ENCODE peak calls at places on chromosomes 11 and 22, in four cellular contexts. W, S, I and V are unnamed samples.

GRCh38 chr11:122173587-122173986 is 57.6 kb upstream of the BLID start:
- DNase-seq in W (no peak), S (no peak), I (no peak), V (peak; percentile 39)

GRCh38 chr22:47778160-47778658 is 1015.8 kb downstream of the TBC1D22A start:
- DNase-seq in W (no peak), I (no peak), S (no peak), V (no peak)

GRCh38 chr22:49929553-49929979 is 11.1 kb downstream of the CRELD2 start:
- DNase-seq in S (no peak), W (peak; percentile 81), I (no peak), V (peak; percentile 21)

GRCh38 chr22:17121235-17122195 is at the start of gene TMEM121B:
- DNase-seq in S (peak; percentile 14), W (peak; percentile 98), I (peak; percentile 73), V (peak; percentile 31)

GRCh38 chr11:110128161-110128560 is 35.0 kb downstream of the ZC3H12C start:
- DNase-seq in I (no peak), W (peak; percentile 74), S (no peak), V (peak; percentile 63)

GRCh38 chr11:70233511-70233919 is 30.4 kb downstream of the FADD start:
- DNase-seq in S (peak; percentile 94), I (peak; percentile 68), W (no peak), V (peak; percentile 76)

GRCh38 chr11:122375687-122376399 is 259.8 kb upstream of the BLID start:
- DNase-seq in W (no peak), S (no peak), I (no peak), V (peak; percentile 34)

GRCh38 chr11:20561915-20562314 is 37.5 kb upstream of the SLC6A5 start:
- DNase-seq in S (no peak), W (no peak), I (no peak), V (no peak)

GRCh38 chr11:76698321-76699043 is 27.9 kb upstream of the LRRC32 start:
- DNase-seq in S (peak; percentile 50), I (no peak), W (peak; percentile 84), V (no peak)

GRCh38 chr11:12585861-12586260 is 88.4 kb upstream of the TEAD1 start:
- DNase-seq in I (no peak), S (no peak), W (no peak), V (no peak)

GRCh38 chr11:8047382-8047781 is 33.6 kb upstream of the TUB start:
- DNase-seq in W (no peak), S (no peak), I (no peak), V (no peak)

GRCh38 chr22:48091656-48092223 is 1329.3 kb downstream of the TBC1D22A start:
- DNase-seq in I (peak; percentile 46), W (no peak), S (no peak), V (no peak)

GRCh38 chr11:118606844-118607228 is 579 bp upstream of the PHLDB1 start:
- DNase-seq in W (no peak), I (no peak), S (no peak), V (no peak)

GRCh38 chr22:43211941-43212433 is 25.1 kb upstream of the TTLL12 start:
- DNase-seq in S (no peak), W (no peak), I (no peak), V (no peak)

GRCh38 chr11:80958414-80958813 is 1517.6 kb upstream of the TENM4 start:
- DNase-seq in W (no peak), I (no peak), S (peak; percentile 4), V (peak; percentile 94)

GRCh38 chr11:65424200-65425104 is 1.9 kb downstream of the NEAT1 start:
- DNase-seq in S (peak; percentile 73), I (peak; percentile 67), W (peak; percentile 18), V (peak; percentile 82)

GRCh38 chr11:612201-612960 is 3.4 kb downstream of the IRF7 start:
- DNase-seq in I (no peak), S (peak; percentile 57), W (peak; percentile 63), V (no peak)

GRCh38 chr11:12600829-12601228 is 73.4 kb upstream of the TEAD1 start:
- DNase-seq in W (no peak), S (no peak), I (no peak), V (no peak)

GRCh38 chr22:45083659-45084305 is 74.0 kb upstream of the PHF21B start:
- DNase-seq in S (peak; percentile 18), I (no peak), W (no peak), V (peak; percentile 64)

GRCh38 chr11:86574493-86575207 is 97.8 kb downstream of the ME3 start:
- DNase-seq in I (no peak), S (no peak), W (no peak), V (no peak)

GRCh38 chr22:41833369-41834004 is 582 bp downstream of the SREBF2 start:
- DNase-seq in I (peak; percentile 59), S (peak; percentile 27), W (peak; percentile 60), V (peak; percentile 22)

GRCh38 chr11:115656684-115657083 is 152.5 kb upstream of the CADM1 start:
- DNase-seq in S (peak; percentile 27), W (no peak), I (no peak), V (no peak)

GRCh38 chr11:76759092-76759491 is 24.1 kb upstream of the TSKU start:
- DNase-seq in S (no peak), W (no peak), I (no peak), V (no peak)

GRCh38 chr11:131025020-131025419 is 108.7 kb upstream of the SNX19 start:
- DNase-seq in I (no peak), S (peak; percentile 11), W (peak; percentile 85), V (peak; percentile 72)

GRCh38 chr11:7019500-7020182 is 505 bp downstream of the ZNF214 start:
- DNase-seq in W (peak; percentile 60), S (no peak), I (no peak), V (no peak)

GRCh38 chr11:12215192-12215591 is 104.8 kb downstream of the MICAL2 start:
- DNase-seq in I (no peak), W (peak; percentile 15), S (no peak), V (no peak)

GRCh38 chr11:57364851-57365660 is 15.9 kb downstream of the PRG3 start:
- DNase-seq in S (no peak), I (no peak), W (peak; percentile 81), V (no peak)

GRCh38 chr22:25514436-25514835 is 50.0 kb upstream of the GRK3 start:
- DNase-seq in W (peak; percentile 83), S (peak; percentile 42), I (no peak), V (no peak)

GRCh38 chr22:46245515-46245914 is 4.6 kb downstream of the CDPF1 start:
- DNase-seq in S (no peak), I (no peak), W (no peak), V (no peak)

GRCh38 chr22:37636186-37636948 is 3.1 kb upstream of the SH3BP1 start:
- DNase-seq in I (no peak), W (peak; percentile 47), S (no peak), V (peak; percentile 58)

GRCh38 chr11:60994450-60995135 is 23.1 kb downstream of the CD6 start:
- DNase-seq in I (no peak), W (no peak), S (no peak), V (no peak)

GRCh38 chr11:43941257-43941879 is 1.1 kb upstream of the C11orf96 start:
- DNase-seq in I (no peak), W (no peak), S (no peak), V (peak; percentile 47)

GRCh38 chr11:43943357-43943930 is 1.0 kb downstream of the C11orf96 start:
- DNase-seq in W (no peak), S (no peak), I (no peak), V (no peak)

GRCh38 chr11:43943931-43944751 is 1.7 kb downstream of the C11orf96 start:
- DNase-seq in S (no peak), W (peak; percentile 43), I (no peak), V (no peak)

GRCh38 chr11:43944761-43945311 is 2.4 kb downstream of the C11orf96 start:
- DNase-seq in W (peak; percentile 78), S (peak; percentile 60), I (peak; percentile 62), V (no peak)

DNA sequence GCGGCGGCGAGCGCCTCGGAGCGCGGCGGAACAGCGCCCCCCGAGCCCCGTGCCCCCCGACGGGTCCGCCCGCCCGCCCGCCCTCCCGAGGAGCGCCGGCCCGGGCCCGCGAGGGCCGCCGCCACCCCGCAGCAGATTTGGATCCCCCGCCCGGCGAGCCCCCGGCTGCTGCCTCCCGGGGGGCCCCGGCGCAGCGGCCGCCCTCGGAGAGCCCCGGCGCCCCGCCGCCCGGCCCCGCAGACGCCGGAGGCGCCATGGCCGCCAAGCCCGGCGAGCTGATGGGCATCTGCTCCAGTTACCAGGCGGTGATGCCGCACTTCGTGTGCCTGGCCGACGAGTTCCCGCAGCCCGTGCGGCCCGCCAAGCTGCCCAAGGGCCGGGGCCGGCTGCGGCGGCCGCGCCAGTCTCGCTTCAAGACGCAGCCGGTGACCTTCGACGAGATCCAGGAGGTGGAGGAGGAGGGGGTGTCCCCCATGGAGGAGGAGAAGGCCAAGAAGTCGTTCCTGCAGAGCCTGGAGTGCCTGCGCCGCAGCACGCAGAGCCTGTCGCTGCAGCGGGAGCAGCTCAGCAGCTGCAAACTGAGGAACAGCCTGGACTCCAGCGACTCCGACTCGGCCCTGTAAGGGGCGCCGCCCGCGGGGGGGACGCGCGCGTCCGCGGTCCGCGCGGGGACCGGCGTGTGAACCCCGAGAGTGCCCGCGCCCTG is 367 bp downstream of the C11orf96 start:
- DNase-seq in I (no peak), S (peak; percentile 46), W (peak; percentile 48), V (no peak)
- H3K4me3 ChIP-seq in I (peak overlapping the region; percentile 57), S (peak overlapping the region; percentile 51), W (peak overlapping the region; percentile 66), V (peak overlapping the region; percentile 58)

GRCh38 chr11:129195682-129196081 is 3.6 kb upstream of the ARHGAP32 start:
- DNase-seq in W (no peak), S (no peak), I (no peak), V (no peak)
- TF ChIP-seq CTCF in W (no peak), S (no peak), I (no peak), V (no peak)

GRCh38 chr11:73324665-73325035 is 16.6 kb downstream of the ARHGEF17 start:
- DNase-seq in S (no peak), I (no peak), W (no peak), V (no peak)
- H3K4me3 ChIP-seq in S (no peak overlapping the region), I (no peak overlapping the region), W (no peak overlapping the region), V (no peak overlapping the region)

GRCh38 chr11:111123463-111124398 is 121.8 kb upstream of the POU2AF2 start:
- DNase-seq in W (no peak), I (no peak), S (no peak), V (no peak)

GRCh38 chr11:111128471-111128870 is 117.1 kb upstream of the POU2AF2 start:
- DNase-seq in W (no peak), I (no peak), S (no peak), V (no peak)
- TF ChIP-seq CTCF in W (no peak), I (no peak), S (no peak), V (no peak)

DNA sequence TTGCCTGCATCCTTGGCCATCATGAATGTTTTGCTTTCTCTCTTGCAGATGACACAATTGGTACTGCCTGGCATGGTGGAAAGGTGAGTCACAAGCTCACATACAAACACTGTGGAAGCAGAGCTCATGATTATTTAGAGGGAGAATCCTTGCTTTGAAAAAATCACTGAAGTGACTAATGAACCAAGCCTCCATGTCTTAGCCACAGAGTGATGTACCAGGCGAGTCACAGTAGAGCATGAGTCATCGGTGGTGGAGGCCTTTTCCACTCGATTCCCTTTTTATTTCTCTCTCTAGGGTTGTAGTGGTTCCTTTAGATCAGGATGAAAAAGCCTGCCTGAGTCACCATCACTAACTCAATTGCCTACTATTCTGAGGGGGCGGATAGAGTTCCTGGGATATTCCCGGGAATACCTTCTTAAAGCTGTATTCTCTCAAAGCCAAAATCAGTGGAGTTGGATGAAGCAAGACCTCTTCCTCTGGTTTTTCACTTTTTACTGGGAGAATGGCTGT is 49.6 kb upstream of the ALKBH3 start:
- DNase-seq in W (no peak), S (peak; percentile 90), I (no peak), V (peak; percentile 98)
- H3K4me3 ChIP-seq in W (no peak overlapping the region), S (no peak overlapping the region), I (no peak overlapping the region), V (no peak overlapping the region)